ENCODE peak calls at places on chromosome 20, in five cellular contexts. One of them, this sample, is unnamed.

GRCh38 chr20:35626386-35627001 is 10.9 kb downstream of the SPAG4 start:
- DNase-seq in K562: no peak
- DNase-seq in HepG2: no peak
- DNase-seq in SK-N-SH: no peak
- DNase-seq in GM12878: no peak
- DNase-seq in this sample: no peak

GRCh38 chr20:57785061-57785460 is 75.2 kb upstream of the PMEPA1 start:
- DNase-seq in K562: no peak
- DNase-seq in HepG2: no peak
- DNase-seq in SK-N-SH: no peak
- DNase-seq in GM12878: no peak
- DNase-seq in this sample: no peak

GRCh38 chr20:21167261-21167660 is 41.4 kb downstream of the KIZ start:
- DNase-seq in K562: no peak
- DNase-seq in HepG2: no peak
- DNase-seq in SK-N-SH: no peak
- DNase-seq in GM12878: no peak
- DNase-seq in this sample: no peak

GRCh38 chr20:38997622-38998021 is 35.5 kb downstream of the DHX35 start:
- DNase-seq in K562: peak
- DNase-seq in HepG2: no peak
- DNase-seq in SK-N-SH: no peak
- DNase-seq in GM12878: peak
- DNase-seq in this sample: no peak

GRCh38 chr20:50346372-50347347 is 156.0 kb downstream of the CEBPB start:
- DNase-seq in K562: no peak
- DNase-seq in HepG2: no peak
- DNase-seq in SK-N-SH: peak
- DNase-seq in GM12878: no peak
- DNase-seq in this sample: no peak

GRCh38 chr20:58309607-58310290 is at the start of gene RAB22A:
- DNase-seq in K562: peak
- DNase-seq in HepG2: peak
- DNase-seq in SK-N-SH: peak
- DNase-seq in GM12878: no peak
- DNase-seq in this sample: peak

GRCh38 chr20:62874745-62875344 is 13.2 kb upstream of the TCFL5 start:
- DNase-seq in K562: no peak
- DNase-seq in HepG2: peak
- DNase-seq in SK-N-SH: peak
- DNase-seq in GM12878: no peak
- DNase-seq in this sample: no peak

GRCh38 chr20:45049904-45050471 is 50.9 kb downstream of the KCNS1 start:
- DNase-seq in K562: no peak
- DNase-seq in HepG2: no peak
- DNase-seq in SK-N-SH: no peak
- DNase-seq in GM12878: no peak
- DNase-seq in this sample: no peak

GRCh38 chr20:35607003-35607735 is 8.5 kb upstream of the SPAG4 start:
- DNase-seq in K562: no peak
- DNase-seq in HepG2: no peak
- DNase-seq in SK-N-SH: no peak
- DNase-seq in GM12878: no peak
- DNase-seq in this sample: no peak

GRCh38 chr20:63589261-63590217 is 15.5 kb upstream of the HELZ2 start:
- DNase-seq in K562: no peak
- DNase-seq in HepG2: no peak
- DNase-seq in SK-N-SH: no peak
- DNase-seq in GM12878: no peak
- DNase-seq in this sample: no peak

GRCh38 chr20:58228484-58229197 is at the start of gene ANKRD60:
- DNase-seq in K562: peak
- DNase-seq in HepG2: no peak
- DNase-seq in SK-N-SH: peak
- DNase-seq in GM12878: no peak
- DNase-seq in this sample: no peak

GRCh38 chr20:17889226-17889625 is 79.4 kb downstream of the SNX5 start:
- DNase-seq in K562: no peak
- DNase-seq in HepG2: peak
- DNase-seq in SK-N-SH: no peak
- DNase-seq in GM12878: no peak
- DNase-seq in this sample: no peak

GRCh38 chr20:32562495-32562911 is 22.6 kb downstream of the NOL4L start:
- DNase-seq in K562: no peak
- DNase-seq in HepG2: peak
- DNase-seq in SK-N-SH: peak
- DNase-seq in GM12878: no peak
- DNase-seq in this sample: no peak

GRCh38 chr20:19823216-19823615 is 65.2 kb downstream of the RIN2 start:
- DNase-seq in K562: no peak
- DNase-seq in HepG2: no peak
- DNase-seq in SK-N-SH: no peak
- DNase-seq in GM12878: no peak
- DNase-seq in this sample: no peak

GRCh38 chr20:5705827-5706226 is 44.4 kb upstream of the SHLD1 start:
- DNase-seq in K562: no peak
- DNase-seq in HepG2: no peak
- DNase-seq in SK-N-SH: peak
- DNase-seq in GM12878: no peak
- DNase-seq in this sample: no peak
- TF ChIP-seq FOXM1 in K562: no peak
- TF ChIP-seq FOXM1 in HepG2: no peak
- TF ChIP-seq FOXM1 in SK-N-SH: no peak
- TF ChIP-seq FOXM1 in GM12878: no peak
- TF ChIP-seq FOXM1 in this sample: no peak

DNA sequence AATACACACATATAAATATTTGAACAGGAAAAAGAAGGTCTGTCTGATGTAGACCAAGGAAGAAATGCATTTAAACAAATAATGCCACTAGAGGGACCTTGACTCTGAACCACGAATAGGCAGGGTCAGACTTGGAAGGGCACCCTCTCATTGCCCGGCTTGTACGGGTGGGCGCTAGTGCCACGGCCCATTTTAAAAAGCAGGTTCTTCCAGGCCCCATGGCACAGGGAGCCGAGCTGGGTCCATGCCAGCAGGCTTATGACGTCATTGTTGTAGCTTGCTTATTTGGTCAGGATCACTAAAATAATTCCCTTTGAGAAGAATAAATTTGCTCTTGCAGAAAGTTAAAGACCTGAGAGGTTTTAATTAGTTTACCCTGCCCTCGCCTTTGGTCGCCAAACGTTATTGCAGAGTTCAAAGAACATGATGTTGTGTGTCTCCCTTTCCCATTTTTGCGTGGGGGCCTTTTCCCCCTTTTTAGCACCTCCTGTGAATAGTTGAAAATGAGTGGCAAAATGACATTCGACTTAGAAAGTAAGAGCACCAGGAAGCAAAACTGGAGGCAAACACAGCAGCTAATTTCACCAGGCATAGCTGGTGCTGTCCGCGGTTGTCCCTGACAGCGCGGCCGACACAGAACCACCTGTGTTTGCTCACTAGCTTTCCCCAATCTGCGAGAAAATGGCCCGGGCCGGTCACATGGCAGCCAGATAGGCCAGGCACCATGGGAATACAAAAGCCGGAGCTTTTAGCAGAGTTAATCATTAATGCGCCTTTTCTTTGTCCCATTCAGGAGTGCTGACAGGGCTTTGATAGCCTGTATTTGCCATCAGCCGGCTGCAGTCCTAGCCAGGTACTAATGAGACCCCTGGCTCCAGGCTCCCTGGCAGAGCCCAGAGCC is 93.8 kb downstream of the FOXA2 start:
- DNase-seq in K562: no peak
- DNase-seq in HepG2: peak
- DNase-seq in SK-N-SH: no peak
- DNase-seq in GM12878: no peak
- DNase-seq in this sample: no peak
- TF ChIP-seq FOXM1 in K562: no peak
- TF ChIP-seq FOXM1 in HepG2: no peak
- TF ChIP-seq FOXM1 in SK-N-SH: no peak
- TF ChIP-seq FOXM1 in GM12878: no peak
- TF ChIP-seq FOXM1 in this sample: no peak

GRCh38 chr20:25624500-25624939 is 706 bp upstream of the NANP start:
- DNase-seq in K562: no peak
- DNase-seq in HepG2: no peak
- DNase-seq in SK-N-SH: no peak
- DNase-seq in GM12878: peak
- DNase-seq in this sample: no peak

GRCh38 chr20:25623736-25624499 is at the start of gene NANP:
- DNase-seq in K562: peak
- DNase-seq in HepG2: peak
- DNase-seq in SK-N-SH: peak
- DNase-seq in GM12878: peak
- DNase-seq in this sample: peak

GRCh38 chr20:25622049-25622448 is 1.8 kb downstream of the NANP start:
- DNase-seq in K562: no peak
- DNase-seq in HepG2: no peak
- DNase-seq in SK-N-SH: no peak
- DNase-seq in GM12878: no peak
- DNase-seq in this sample: no peak

GRCh38 chr20:25622450-25623224 is 1.2 kb downstream of the NANP start:
- DNase-seq in K562: no peak
- DNase-seq in HepG2: peak
- DNase-seq in SK-N-SH: no peak
- DNase-seq in GM12878: no peak
- DNase-seq in this sample: no peak

DNA sequence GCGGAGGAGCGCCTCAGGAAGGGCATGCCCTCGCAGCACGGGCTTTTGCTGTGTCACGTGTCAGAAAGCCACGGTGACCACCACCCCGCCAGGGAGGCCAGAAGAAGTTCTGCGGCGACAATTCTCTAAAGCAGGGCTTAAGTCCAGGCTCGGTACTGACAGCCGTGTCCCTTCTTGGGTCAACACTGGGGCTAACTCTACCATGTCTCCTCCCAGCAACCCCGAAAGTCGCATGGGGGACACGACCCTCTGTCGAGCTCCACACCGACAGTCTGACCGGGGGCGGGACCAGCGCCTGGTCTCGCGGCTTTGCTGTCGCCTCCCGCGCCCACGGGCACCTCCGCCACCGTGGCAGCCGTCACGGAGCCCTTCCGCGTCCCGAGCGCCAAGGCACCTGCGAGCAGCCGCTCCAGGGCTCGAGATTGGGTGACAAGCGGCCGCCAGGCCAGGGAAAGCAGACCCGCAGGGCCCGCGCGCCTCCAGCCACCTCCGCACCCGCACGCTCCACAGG is 534 bp downstream of the NANP start:
- DNase-seq in K562: no peak
- DNase-seq in HepG2: peak
- DNase-seq in SK-N-SH: peak
- DNase-seq in GM12878: peak
- DNase-seq in this sample: peak
- TF ChIP-seq FOXM1 in K562: no peak
- TF ChIP-seq FOXM1 in HepG2: no peak
- TF ChIP-seq FOXM1 in SK-N-SH: no peak
- TF ChIP-seq FOXM1 in GM12878: no peak
- TF ChIP-seq FOXM1 in this sample: no peak

GRCh38 chr20:9838035-9838377 is 870 bp downstream of the PAK5 start:
- DNase-seq in K562: no peak
- DNase-seq in HepG2: no peak
- DNase-seq in SK-N-SH: peak
- DNase-seq in GM12878: no peak
- DNase-seq in this sample: peak
- TF ChIP-seq FOXM1 in K562: no peak
- TF ChIP-seq FOXM1 in HepG2: no peak
- TF ChIP-seq FOXM1 in SK-N-SH: no peak
- TF ChIP-seq FOXM1 in GM12878: no peak
- TF ChIP-seq FOXM1 in this sample: no peak

GRCh38 chr20:46701986-46702385 is 7.5 kb upstream of the SLC2A10 start:
- DNase-seq in K562: no peak
- DNase-seq in HepG2: no peak
- DNase-seq in SK-N-SH: no peak
- DNase-seq in GM12878: no peak
- DNase-seq in this sample: no peak
- TF ChIP-seq FOXM1 in K562: no peak
- TF ChIP-seq FOXM1 in HepG2: no peak
- TF ChIP-seq FOXM1 in SK-N-SH: no peak
- TF ChIP-seq FOXM1 in GM12878: no peak
- TF ChIP-seq FOXM1 in this sample: no peak

GRCh38 chr20:24980321-24981053 is 12.1 kb downstream of the APMAP start:
- DNase-seq in K562: no peak
- DNase-seq in HepG2: no peak
- DNase-seq in SK-N-SH: no peak
- DNase-seq in GM12878: no peak
- DNase-seq in this sample: no peak

GRCh38 chr20:24977797-24978196 is 14.8 kb downstream of the APMAP start:
- DNase-seq in K562: no peak
- DNase-seq in HepG2: no peak
- DNase-seq in SK-N-SH: no peak
- DNase-seq in GM12878: no peak
- DNase-seq in this sample: no peak

GRCh38 chr20:24977336-24977735 is 15.2 kb downstream of the APMAP start:
- DNase-seq in K562: no peak
- DNase-seq in HepG2: no peak
- DNase-seq in SK-N-SH: no peak
- DNase-seq in GM12878: no peak
- DNase-seq in this sample: no peak

GRCh38 chr20:24978493-24978892 is 14.1 kb downstream of the APMAP start:
- DNase-seq in K562: no peak
- DNase-seq in HepG2: no peak
- DNase-seq in SK-N-SH: no peak
- DNase-seq in GM12878: no peak
- DNase-seq in this sample: no peak

DNA sequence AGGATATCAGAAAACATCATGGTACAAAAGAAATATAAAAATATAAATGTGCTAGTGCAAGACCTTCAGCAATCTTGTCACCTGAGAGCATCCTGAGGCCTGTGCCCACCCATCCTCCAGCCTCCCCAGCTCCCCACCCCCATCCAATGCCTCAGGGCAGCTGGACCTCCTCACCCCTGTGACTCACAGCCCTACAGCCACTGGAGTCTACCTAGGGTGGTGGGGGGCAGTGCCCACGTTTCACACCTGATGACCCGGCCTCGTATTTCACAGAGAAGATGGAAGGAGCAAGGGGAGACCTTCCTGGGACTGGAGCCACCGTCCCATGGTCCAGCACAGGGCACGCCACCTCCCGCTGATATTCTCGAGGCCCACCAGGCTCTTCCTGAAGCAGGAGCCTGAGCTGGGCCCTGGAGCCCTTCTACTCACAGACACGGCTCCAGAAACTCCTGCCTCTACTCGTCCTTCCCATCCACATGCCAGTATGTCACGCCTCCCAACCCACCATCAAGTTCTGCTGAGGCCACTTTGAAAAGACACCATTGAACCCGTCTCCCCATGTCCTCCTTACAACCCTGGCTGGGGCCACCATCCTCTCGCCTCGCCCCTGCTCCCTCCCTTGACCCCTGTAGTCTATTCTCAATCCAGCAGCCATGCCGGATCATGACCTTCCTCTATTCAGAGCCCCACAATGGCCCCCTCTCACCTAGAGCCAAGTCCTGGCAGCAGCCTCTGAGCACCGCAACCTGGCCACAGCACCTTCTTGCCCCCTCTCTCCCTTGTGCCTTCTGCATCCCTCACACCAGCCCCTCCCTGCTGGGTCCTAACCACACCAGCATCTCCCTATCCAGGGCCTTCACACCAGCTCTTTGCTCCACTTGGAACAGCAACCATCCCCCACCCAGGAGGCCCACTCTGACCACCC is 13.3 kb downstream of the APMAP start:
- DNase-seq in K562: no peak
- DNase-seq in HepG2: no peak
- DNase-seq in SK-N-SH: no peak
- DNase-seq in GM12878: no peak
- DNase-seq in this sample: no peak
- TF ChIP-seq FOXM1 in K562: no peak
- TF ChIP-seq FOXM1 in HepG2: no peak
- TF ChIP-seq FOXM1 in SK-N-SH: no peak
- TF ChIP-seq FOXM1 in GM12878: no peak
- TF ChIP-seq FOXM1 in this sample: no peak

This sample was measured in HEK293T.